ENCODE peak calls at places on chromosomes 12 and 14, in nine cellular contexts. Z is GM23248; W is IMR-90; V is PC-3; Q is lower lobe of right lung; C is ovary; B is lung; R is CD4-positive, alpha-beta memory T cell; T is mesendoderm. J is an unnamed sample. For H3K4me1 and H3K27me3, the result is how much of the 10 kb centered on the place peaks cover.

GRCh38 chr14:96978525-96979272 is 181.5 kb downstream of the VRK1 start:
- DNase-seq in W (no peak), B (no peak), T (no peak), Z (no peak), R (no peak), Q (no peak), V (no peak), C (no peak), J (peak)

GRCh38 chr12:67482751-67483661 is 165.5 kb upstream of the DYRK2 start:
- DNase-seq in V (peak), Z (peak), T (no peak), W (peak), B (peak), R (peak), C (peak), Q (peak), J (peak)

GRCh38 chr14:30874999-30875787 is 834 bp downstream of the COCH start:
- DNase-seq in Z (peak), R (no peak), Q (no peak), B (no peak), V (no peak), C (no peak), T (peak), W (no peak), J (no peak)

GRCh38 chr12:3658327-3659163 is 94.4 kb downstream of the CRACR2A start:
- DNase-seq in V (peak), R (peak), Q (no peak), C (no peak), Z (peak), T (peak), W (peak), B (no peak), J (peak)

GRCh38 chr14:79373451-79373850 is 837.9 kb downstream of the DIO2 start:
- DNase-seq in Z (no peak), C (no peak), W (no peak), T (no peak), B (no peak), V (no peak), Q (no peak), R (no peak), J (no peak)

GRCh38 chr12:119630962-119631550 is 36.9 kb upstream of the PRKAB1 start:
- DNase-seq in Z (no peak), W (no peak), T (no peak), V (no peak), C (no peak), R (no peak), B (no peak), Q (no peak), J (no peak)

GRCh38 chr14:79465651-79466050 is 745.7 kb downstream of the DIO2 start:
- DNase-seq in C (no peak), R (no peak), V (no peak), Q (no peak), B (no peak), Z (no peak), W (peak), T (no peak), J (no peak)

GRCh38 chr12:13211191-13211858 is 14.8 kb downstream of the EMP1 start:
- DNase-seq in Q (no peak), W (peak), T (no peak), V (peak), R (no peak), Z (peak), B (no peak), C (no peak), J (no peak)

GRCh38 chr12:94873368-94874085 is 130.0 kb downstream of the NDUFA12 start:
- DNase-seq in B (no peak), Q (no peak), W (no peak), T (peak), Z (peak), C (peak), V (no peak), R (no peak), J (peak)

GRCh38 chr14:31457665-31458659 is 656 bp upstream of the DTD2 start:
- DNase-seq in W (no peak), Z (no peak), R (no peak), B (no peak), T (peak), Q (no peak), V (no peak), C (no peak), J (no peak)

GRCh38 chr14:101819251-101819990 is 57.9 kb downstream of the PPP2R5C start:
- DNase-seq in T (no peak), W (no peak), B (no peak), Z (no peak), R (peak), Q (no peak), C (no peak), V (no peak), J (no peak)

GRCh38 chr14:29222671-29223268 is 456.2 kb downstream of the FOXG1 start:
- DNase-seq in W (peak), B (no peak), T (peak), R (no peak), Z (peak), V (peak), Q (no peak), C (no peak), J (peak)

GRCh38 chr12:3712209-3712992 is 40.5 kb downstream of the CRACR2A start:
- DNase-seq in Q (no peak), Z (no peak), B (no peak), W (no peak), T (peak), R (no peak), C (no peak), V (no peak), J (no peak)

GRCh38 chr12:97568336-97569180 is 106.0 kb downstream of the RMST start:
- DNase-seq in T (peak), R (no peak), Z (no peak), V (peak), B (no peak), Q (no peak), C (no peak), W (no peak), J (no peak)

GRCh38 chr12:120278137-120279069 is 12.9 kb upstream of the PXN start:
- DNase-seq in C (no peak), R (no peak), T (no peak), W (no peak), B (no peak), Q (no peak), Z (no peak), V (no peak), J (no peak)

GRCh38 chr14:101539929-101540328 is 21.4 kb upstream of the DIO3 start:
- DNase-seq in W (no peak), B (no peak), Q (no peak), C (no peak), Z (no peak), R (no peak), T (no peak), V (no peak), J (no peak)

GRCh38 chr12:60926256-60926655 is 1330.4 kb downstream of the SLC16A7 start:
- DNase-seq in Q (no peak), R (no peak), W (no peak), C (no peak), V (no peak), T (no peak), Z (no peak), B (no peak), J (no peak)

GRCh38 chr12:45990468-45991288 is at the start of gene SCAF11:
- DNase-seq in Q (peak), B (peak), Z (peak), R (peak), W (peak), C (peak), T (peak), V (peak), J (peak)
- H3K4me1 ChIP-seq in Q (under half), B (under half), Z (under half), R (under half), W (under half), C (under half), T (under half), V (under half), J (under half)

GRCh38 chr14:89384636-89385035 is 32.4 kb downstream of the FOXN3 start:
- DNase-seq in B (no peak), Q (no peak), C (no peak), W (no peak), V (no peak), Z (no peak), T (no peak), R (no peak), J (no peak)
- H3K4me3 ChIP-seq in B (no peak), Q (no peak), C (no peak), W (no peak), V (no peak), Z (no peak), T (no peak), R (no peak), J (no peak)

GRCh38 chr14:88323086-88323519 is at the start of gene KCNK10:
- DNase-seq in W (no peak), C (no peak), Q (no peak), Z (no peak), B (no peak), T (no peak), V (no peak), R (no peak), J (peak)

GRCh38 chr14:88327497-88327896 is 4.4 kb upstream of the KCNK10 start:
- DNase-seq in Q (no peak), T (no peak), V (no peak), Z (no peak), C (no peak), B (no peak), W (no peak), R (no peak), J (no peak)

GRCh38 chr14:88325883-88326282 is 2.8 kb upstream of the KCNK10 start:
- DNase-seq in Z (no peak), C (no peak), Q (no peak), R (no peak), V (no peak), B (no peak), W (no peak), T (no peak), J (no peak)

GRCh38 chr14:88323520-88324199 is 591 bp upstream of the KCNK10 start:
- DNase-seq in W (peak), B (no peak), T (peak), R (no peak), Q (no peak), Z (peak), V (no peak), C (no peak), J (peak)

GRCh38 chr14:88326352-88327103 is 3.5 kb upstream of the KCNK10 start:
- DNase-seq in R (no peak), W (no peak), Q (no peak), B (no peak), V (no peak), Z (no peak), C (no peak), T (peak), J (no peak)
- H3K27me3 ChIP-seq in R (under half), W (half or more), Q (half or more), B (under half), V (half or more), Z (half or more), C (under half), T (half or more), J (under half)

GRCh38 chr14:103531421-103532215 is 2.6 kb downstream of the TRMT61A start:
- DNase-seq in R (no peak), B (no peak), Q (no peak), V (no peak), C (no peak), W (no peak), T (no peak), Z (no peak), J (no peak)

GRCh38 chr14:103533137-103533998 is 4.4 kb downstream of the TRMT61A start:
- DNase-seq in R (no peak), C (no peak), V (no peak), W (no peak), Q (no peak), Z (no peak), B (no peak), T (no peak), J (no peak)

GRCh38 chr14:103530831-103531230 is 1.8 kb downstream of the TRMT61A start:
- DNase-seq in V (no peak), W (no peak), C (no peak), R (no peak), Z (no peak), B (no peak), T (no peak), Q (no peak), J (no peak)

GRCh38 chr14:103533999-103534575 is 5.1 kb downstream of the TRMT61A start:
- DNase-seq in R (no peak), Q (no peak), B (no peak), V (no peak), C (no peak), T (no peak), Z (no peak), W (no peak), J (no peak)

GRCh38 chr14:103532216-103533136 is 3.5 kb downstream of the TRMT61A start:
- DNase-seq in Z (no peak), W (no peak), T (no peak), V (no peak), R (no peak), B (no peak), Q (no peak), C (no peak), J (no peak)
- H3K4me1 ChIP-seq in Z (under half), W (under half), T (under half), V (under half), R (under half), B (under half), Q (under half), C (under half), J (under half)

J was measured in HAP-1.